ENCODE peak calls at places on chromosomes 12 and 14, in four cellular contexts. One of them, this sample, is unnamed.

GRCh38 chr12:120972870-120973543 is 5.3 kb upstream of the HNF1A start:
- DNase-seq in K562: no peak
- DNase-seq in A549: no peak
- DNase-seq in IMR-90: no peak
- DNase-seq in this sample: no peak

GRCh38 chr14:23478109-23478698 is 8.7 kb downstream of the NGDN start:
- DNase-seq in K562: peak; percentile 20
- DNase-seq in A549: peak; percentile 71
- DNase-seq in IMR-90: peak; percentile 74
- DNase-seq in this sample: peak; percentile 16

GRCh38 chr14:90938615-90939014 is 121.8 kb downstream of the RPS6KA5 start:
- DNase-seq in K562: no peak
- DNase-seq in A549: no peak
- DNase-seq in IMR-90: no peak
- DNase-seq in this sample: no peak

GRCh38 chr12:67558775-67559174 is 89.8 kb upstream of the DYRK2 start:
- DNase-seq in K562: no peak
- DNase-seq in A549: no peak
- DNase-seq in IMR-90: no peak
- DNase-seq in this sample: no peak

GRCh38 chr12:77496714-77497113 is 334.0 kb upstream of the NAV3 start:
- DNase-seq in K562: no peak
- DNase-seq in A549: no peak
- DNase-seq in IMR-90: no peak
- DNase-seq in this sample: no peak

GRCh38 chr14:102914474-102915291 is 7.8 kb upstream of the AMN start:
- DNase-seq in K562: no peak
- DNase-seq in A549: no peak
- DNase-seq in IMR-90: no peak
- DNase-seq in this sample: no peak

GRCh38 chr12:130929363-130929762 is 24.3 kb upstream of the ADGRD1 start:
- DNase-seq in K562: no peak
- DNase-seq in A549: no peak
- DNase-seq in IMR-90: no peak
- DNase-seq in this sample: no peak

GRCh38 chr12:23831739-23832138 is 117.7 kb downstream of the SOX5 start:
- DNase-seq in K562: no peak
- DNase-seq in A549: no peak
- DNase-seq in IMR-90: no peak
- DNase-seq in this sample: no peak

GRCh38 chr12:73361156-73361866 is 1089.1 kb downstream of the TRHDE start:
- DNase-seq in K562: no peak
- DNase-seq in A549: no peak
- DNase-seq in IMR-90: no peak
- DNase-seq in this sample: no peak

GRCh38 chr14:101854366-101854765 is 92.9 kb downstream of the PPP2R5C start:
- DNase-seq in K562: no peak
- DNase-seq in A549: no peak
- DNase-seq in IMR-90: peak; percentile 15
- DNase-seq in this sample: no peak

GRCh38 chr12:51127050-51127729 is 43.8 kb upstream of the CSRNP2 start:
- DNase-seq in K562: no peak
- DNase-seq in A549: no peak
- DNase-seq in IMR-90: peak; percentile 34
- DNase-seq in this sample: no peak

GRCh38 chr12:19945559-19946485 is 422.5 kb upstream of the PDE3A start:
- DNase-seq in K562: no peak
- DNase-seq in A549: peak; percentile 54
- DNase-seq in IMR-90: peak; percentile 57
- DNase-seq in this sample: no peak

GRCh38 chr12:114848661-114849060 is 164.7 kb upstream of the TBX3 start:
- DNase-seq in K562: no peak
- DNase-seq in A549: peak; percentile 44
- DNase-seq in IMR-90: peak; percentile 93
- DNase-seq in this sample: no peak

GRCh38 chr12:22164101-22164500 is 118.1 kb downstream of the CMAS start:
- DNase-seq in K562: no peak
- DNase-seq in A549: no peak
- DNase-seq in IMR-90: no peak
- DNase-seq in this sample: no peak

GRCh38 chr12:103882861-103883596 is 42.0 kb upstream of the NT5DC3 start:
- DNase-seq in K562: no peak
- DNase-seq in A549: no peak
- DNase-seq in IMR-90: no peak
- DNase-seq in this sample: no peak
- TF ChIP-seq ELK1 in K562: no peak
- TF ChIP-seq ELK1 in A549: no peak
- TF ChIP-seq ELK1 in IMR-90: no peak
- TF ChIP-seq ELK1 in this sample: no peak

GRCh38 chr14:77026166-77026929 is 2.2 kb downstream of the IRF2BPL start:
- DNase-seq in K562: no peak
- DNase-seq in A549: peak; percentile 75
- DNase-seq in IMR-90: peak; percentile 51
- DNase-seq in this sample: no peak

GRCh38 chr14:77025744-77026165 is 2.8 kb downstream of the IRF2BPL start:
- DNase-seq in K562: no peak
- DNase-seq in A549: peak; percentile 50
- DNase-seq in IMR-90: no peak
- DNase-seq in this sample: no peak

GRCh38 chr14:77022219-77022852 is 6.2 kb downstream of the IRF2BPL start:
- DNase-seq in K562: no peak
- DNase-seq in A549: no peak
- DNase-seq in IMR-90: no peak
- DNase-seq in this sample: no peak

GRCh38 chr14:77024171-77024627 is 4.3 kb downstream of the IRF2BPL start:
- DNase-seq in K562: peak; percentile 36
- DNase-seq in A549: peak; percentile 80
- DNase-seq in IMR-90: peak; percentile 43
- DNase-seq in this sample: no peak

DNA sequence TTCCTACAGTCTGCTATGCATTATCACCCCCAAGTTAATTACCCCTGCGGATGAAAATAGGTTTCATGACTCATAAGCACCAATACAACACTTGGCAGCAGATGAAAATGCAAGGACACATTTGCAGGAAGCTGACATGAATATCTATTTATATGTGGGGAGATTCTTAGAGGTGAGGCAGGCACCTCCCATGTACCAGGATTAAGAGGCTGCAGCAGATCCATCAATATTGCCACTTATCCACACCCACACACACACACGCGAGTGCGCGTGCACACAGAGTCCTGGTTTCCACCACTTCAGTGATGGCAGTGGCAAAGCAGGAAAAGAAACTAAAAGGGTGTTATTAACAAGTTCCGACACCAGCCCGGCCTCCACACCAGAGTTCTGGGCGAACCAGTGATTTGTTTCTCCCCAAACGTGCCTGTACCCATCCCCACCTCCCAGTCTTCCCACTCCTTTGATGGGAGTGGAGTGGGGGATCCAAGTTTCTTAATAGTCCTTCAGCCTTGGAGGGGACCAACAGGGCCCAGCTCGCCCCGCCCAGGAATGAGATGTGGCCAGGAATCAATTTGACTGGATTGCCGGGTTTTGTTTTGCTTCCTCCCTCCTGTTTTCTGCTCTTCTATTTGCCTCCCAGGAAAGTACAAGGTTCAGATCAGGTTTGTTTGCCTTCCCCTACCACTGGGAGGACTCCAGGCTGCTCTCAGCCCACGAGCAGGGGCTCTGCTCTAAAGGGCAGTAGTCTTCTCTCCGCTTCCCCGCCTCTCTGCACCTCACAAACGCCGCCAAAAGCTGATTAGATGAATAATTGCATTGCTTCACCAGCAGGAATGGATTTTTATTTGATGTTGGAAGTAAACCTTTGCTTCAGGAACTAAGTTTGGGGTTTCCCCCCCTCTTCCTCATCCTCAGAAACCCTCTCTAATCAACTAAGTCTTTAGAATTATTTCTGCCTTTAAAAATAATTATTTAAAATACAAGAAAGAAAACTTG is 5.2 kb downstream of the IRF2BPL start:
- DNase-seq in K562: no peak
- DNase-seq in A549: peak; percentile 75
- DNase-seq in IMR-90: peak; percentile 38
- DNase-seq in this sample: no peak
- TF ChIP-seq ELK1 in K562: no peak
- TF ChIP-seq ELK1 in A549: no peak
- TF ChIP-seq ELK1 in IMR-90: no peak
- TF ChIP-seq ELK1 in this sample: no peak

GRCh38 chr14:52267501-52268190 is at the start of gene PTGDR:
- DNase-seq in K562: no peak
- DNase-seq in A549: no peak
- DNase-seq in IMR-90: no peak
- DNase-seq in this sample: no peak
- TF ChIP-seq ELK1 in K562: no peak
- TF ChIP-seq ELK1 in A549: no peak
- TF ChIP-seq ELK1 in IMR-90: no peak
- TF ChIP-seq ELK1 in this sample: no peak

GRCh38 chr12:107884769-107885694 is 110.5 kb downstream of the ASCL4 start:
- DNase-seq in K562: peak; percentile 58
- DNase-seq in A549: peak; percentile 61
- DNase-seq in IMR-90: peak; percentile 49
- DNase-seq in this sample: no peak
- TF ChIP-seq ELK1 in K562: no peak
- TF ChIP-seq ELK1 in A549: no peak
- TF ChIP-seq ELK1 in IMR-90: no peak
- TF ChIP-seq ELK1 in this sample: no peak

This sample was measured in GM12878.